ENCODE peak calls at places on chromosomes 1 and 21, in ten cellular contexts. O is T-helper 17 cell; Q is hepatocyte; Z is endodermal cell; S is SK-N-SH; Y is adrenal gland; T is transverse colon; E is prostate gland; G is CD8-positive, alpha-beta T cell; U is tibial nerve. N is an unnamed sample. For H3K9me3, the result is how much of the 10 kb centered on the place peaks cover.

GRCh38 chr1:26323382-26323781 is 5.6 kb downstream of the CD52 start:
- DNase-seq in O (no peak), Q (no peak), Z (no peak), S (no peak), Y (no peak), T (no peak), E (no peak), G (no peak), U (no peak), N (no peak)

GRCh38 chr1:212565079-212565478 is 43.5 kb upstream of the ATF3 start:
- DNase-seq in O (no peak), Q (no peak), Z (no peak), S (no peak), Y (no peak), T (no peak), E (no peak), G (no peak), U (no peak), N (no peak)

GRCh38 chr1:63010898-63011660 is 227.1 kb downstream of the ATG4C start:
- DNase-seq in O (no peak), Q (no peak), Z (no peak), S (no peak), Y (no peak), T (no peak), E (no peak), G (no peak), U (no peak), N (no peak)

GRCh38 chr1:232921416-232921815 is 29.0 kb upstream of the NTPCR start:
- DNase-seq in O (no peak), Q (no peak), Z (no peak), S (no peak), Y (no peak), T (no peak), E (no peak), G (no peak), U (no peak), N (no peak)

GRCh38 chr1:193884848-193885558 is 698.6 kb upstream of the B3GALT2 start:
- DNase-seq in O (no peak), Q (no peak), Z (peak), S (no peak), Y (no peak), T (no peak), E (no peak), G (no peak), U (no peak), N (peak)

GRCh38 chr1:19476440-19477190 is 8.7 kb downstream of the CAPZB start:
- DNase-seq in O (peak), Q (no peak), Z (no peak), S (no peak), Y (peak), T (no peak), E (no peak), G (peak), U (no peak), N (no peak)

GRCh38 chr21:17466166-17466565 is 46.7 kb upstream of the CXADR start:
- DNase-seq in O (no peak), Q (peak), Z (no peak), S (no peak), Y (no peak), T (peak), E (no peak), G (no peak), U (no peak), N (no peak)

GRCh38 chr1:111605553-111605952 is 14.0 kb upstream of the RAP1A start:
- DNase-seq in O (no peak), Q (no peak), Z (no peak), S (no peak), Y (no peak), T (no peak), E (no peak), G (no peak), U (peak), N (no peak)

GRCh38 chr1:61282387-61282786 is 200.0 kb downstream of the NFIA start:
- DNase-seq in O (no peak), Q (no peak), Z (no peak), S (no peak), Y (no peak), T (no peak), E (no peak), G (no peak), U (no peak), N (no peak)

GRCh38 chr1:84796201-84796600 is 96.8 kb downstream of the LPAR3 start:
- DNase-seq in O (no peak), Q (no peak), Z (no peak), S (no peak), Y (peak), T (no peak), E (no peak), G (no peak), U (no peak), N (no peak)

GRCh38 chr1:116377564-116378529 is 4.8 kb downstream of the ATP1A1 start:
- DNase-seq in O (no peak), Q (peak), Z (no peak), S (peak), Y (peak), T (peak), E (peak), G (peak), U (peak), N (no peak)

GRCh38 chr1:22773981-22774471 is 63.4 kb downstream of the EPHB2 start:
- DNase-seq in O (no peak), Q (no peak), Z (no peak), S (no peak), Y (peak), T (peak), E (peak), G (no peak), U (peak), N (peak)

GRCh38 chr1:60984066-60984799 is 98.1 kb upstream of the NFIA start:
- DNase-seq in O (no peak), Q (no peak), Z (no peak), S (no peak), Y (peak), T (no peak), E (no peak), G (no peak), U (peak), N (no peak)

GRCh38 chr1:55318111-55318817 is 103.1 kb upstream of the USP24 start:
- DNase-seq in O (no peak), Q (no peak), Z (peak), S (no peak), Y (peak), T (no peak), E (no peak), G (no peak), U (no peak), N (no peak)

GRCh38 chr1:171254859-171255258 is 6.6 kb downstream of the FMO1 start:
- DNase-seq in O (no peak), Q (no peak), Z (no peak), S (no peak), Y (no peak), T (no peak), E (no peak), G (no peak), U (no peak), N (no peak)

GRCh38 chr1:30822966-30823581 is 65.5 kb upstream of the LAPTM5 start:
- DNase-seq in O (no peak), Q (no peak), Z (no peak), S (no peak), Y (no peak), T (no peak), E (no peak), G (no peak), U (no peak), N (no peak)

GRCh38 chr21:34761758-34762330 is 93.0 kb downstream of the CLIC6 start:
- DNase-seq in O (no peak), Q (no peak), Z (no peak), S (no peak), Y (no peak), T (no peak), E (no peak), G (no peak), U (no peak), N (no peak)

GRCh38 chr1:217026506-217026905 is 303.3 kb upstream of the ESRRG start:
- DNase-seq in O (no peak), Q (peak), Z (no peak), S (no peak), Y (no peak), T (no peak), E (no peak), G (no peak), U (no peak), N (no peak)

GRCh38 chr1:5724847-5725246 is 267.4 kb downstream of the NPHP4 start:
- DNase-seq in O (no peak), Q (no peak), Z (no peak), S (no peak), Y (no peak), T (no peak), E (no peak), G (no peak), U (no peak), N (peak)

GRCh38 chr1:153929981-153930948 is 7.5 kb upstream of the GATAD2B start:
- DNase-seq in O (no peak), Q (no peak), Z (no peak), S (peak), Y (no peak), T (no peak), E (no peak), G (no peak), U (no peak), N (peak)

GRCh38 chr1:58841455-58841854 is 57.6 kb upstream of the JUN start:
- DNase-seq in O (peak), Q (no peak), Z (peak), S (no peak), Y (no peak), T (peak), E (no peak), G (no peak), U (no peak), N (no peak)

GRCh38 chr1:93142161-93142560 is 38.1 kb downstream of the TMED5 start:
- DNase-seq in O (no peak), Q (no peak), Z (no peak), S (no peak), Y (no peak), T (no peak), E (no peak), G (no peak), U (no peak), N (no peak)

GRCh38 chr1:2837823-2838222 is 36.3 kb upstream of the TTC34 start:
- DNase-seq in O (no peak), Q (no peak), Z (no peak), S (no peak), Y (no peak), T (no peak), E (no peak), G (no peak), U (no peak), N (no peak)

GRCh38 chr1:2837316-2837715 is 35.8 kb upstream of the TTC34 start:
- DNase-seq in O (no peak), Q (no peak), Z (no peak), S (no peak), Y (no peak), T (no peak), E (no peak), G (no peak), U (no peak), N (peak)

GRCh38 chr1:2834741-2835564 is 33.5 kb upstream of the TTC34 start:
- DNase-seq in O (no peak), Q (no peak), Z (no peak), S (no peak), Y (no peak), T (no peak), E (no peak), G (no peak), U (no peak), N (peak)

GRCh38 chr1:2835650-2836159 is 34.2 kb upstream of the TTC34 start:
- DNase-seq in O (no peak), Q (no peak), Z (no peak), S (no peak), Y (no peak), T (no peak), E (no peak), G (no peak), U (no peak), N (no peak)

GRCh38 chr1:2836333-2836970 is 35.0 kb upstream of the TTC34 start:
- DNase-seq in O (no peak), Q (no peak), Z (no peak), S (no peak), Y (no peak), T (no peak), E (no peak), G (no peak), U (no peak), N (peak)
- H3K9me3 ChIP-seq in O (under half), Q (under half), Z (under half), S (under half), Y (under half), T (under half), E (under half), G (under half), U (under half), N (under half)

GRCh38 chr1:248589334-248589733 is 8.2 kb downstream of the OR2T10 start:
- DNase-seq in O (no peak), Q (no peak), Z (no peak), S (no peak), Y (no peak), T (no peak), E (no peak), G (no peak), U (no peak), N (no peak)

GRCh38 chr1:248590055-248590454 is 7.4 kb downstream of the OR2T10 start:
- DNase-seq in O (no peak), Q (no peak), Z (no peak), S (no peak), Y (no peak), T (no peak), E (no peak), G (no peak), U (no peak), N (peak)

DNA sequence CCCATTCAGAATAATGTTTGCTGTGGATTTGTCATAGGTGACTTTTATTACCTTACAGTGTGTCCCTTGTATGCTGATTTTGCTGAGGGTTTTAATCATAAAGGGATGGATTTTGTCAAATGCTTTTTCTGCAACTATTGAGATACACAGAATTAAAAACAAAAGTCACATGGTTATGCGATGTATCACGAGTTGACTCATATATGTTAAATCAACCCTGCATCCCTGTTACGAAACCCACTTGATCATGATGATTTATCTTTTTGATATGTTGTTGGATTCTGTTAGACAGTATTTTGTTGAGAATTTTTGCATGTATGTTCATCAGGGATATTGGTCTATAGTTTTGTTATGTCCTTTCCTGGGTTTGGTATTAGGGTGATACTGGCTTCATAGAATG is 10.7 kb upstream of the OR2T34 start:
- DNase-seq in O (no peak), Q (no peak), Z (no peak), S (no peak), Y (no peak), T (no peak), E (no peak), G (no peak), U (no peak), N (no peak)
- H3K9me3 ChIP-seq in O (under half), Q (under half), Z (half or more), S (under half), Y (under half), T (under half), E (under half), G (under half), U (under half), N (under half)

DNA sequence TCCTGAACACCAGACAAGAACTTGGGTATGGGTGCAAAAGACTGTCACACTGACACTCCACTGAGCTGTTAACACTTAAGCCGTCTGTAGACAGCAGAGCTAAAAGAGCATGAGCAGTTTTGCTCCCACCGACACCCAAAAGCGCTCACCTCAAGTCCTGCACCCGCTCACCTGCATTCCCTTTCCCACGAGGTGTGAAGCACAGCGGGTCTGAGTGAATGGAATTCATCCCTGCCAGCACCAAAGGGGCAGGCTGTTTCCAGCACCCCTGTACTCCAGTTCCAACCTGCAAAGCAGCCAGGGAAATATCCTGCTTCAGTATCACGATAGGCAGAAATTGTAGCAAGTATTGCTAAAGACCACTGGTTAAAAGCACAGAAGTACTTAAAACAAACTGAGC is 28.8 kb downstream of the KRTAP21-3 start:
- DNase-seq in O (no peak), Q (no peak), Z (peak), S (no peak), Y (no peak), T (no peak), E (no peak), G (no peak), U (no peak), N (no peak)
- H3K9me3 ChIP-seq in O (under half), Q (under half), Z (under half), S (under half), Y (under half), T (under half), E (under half), G (under half), U (under half), N (under half)

GRCh38 chr1:246987083-246987690 is 20.7 kb downstream of the ZNF695 start:
- DNase-seq in O (no peak), Q (no peak), Z (no peak), S (no peak), Y (no peak), T (no peak), E (no peak), G (no peak), U (no peak), N (no peak)

GRCh38 chr1:246988316-246988715 is 19.5 kb downstream of the ZNF695 start:
- DNase-seq in O (no peak), Q (no peak), Z (no peak), S (no peak), Y (no peak), T (no peak), E (no peak), G (no peak), U (no peak), N (no peak)

DNA sequence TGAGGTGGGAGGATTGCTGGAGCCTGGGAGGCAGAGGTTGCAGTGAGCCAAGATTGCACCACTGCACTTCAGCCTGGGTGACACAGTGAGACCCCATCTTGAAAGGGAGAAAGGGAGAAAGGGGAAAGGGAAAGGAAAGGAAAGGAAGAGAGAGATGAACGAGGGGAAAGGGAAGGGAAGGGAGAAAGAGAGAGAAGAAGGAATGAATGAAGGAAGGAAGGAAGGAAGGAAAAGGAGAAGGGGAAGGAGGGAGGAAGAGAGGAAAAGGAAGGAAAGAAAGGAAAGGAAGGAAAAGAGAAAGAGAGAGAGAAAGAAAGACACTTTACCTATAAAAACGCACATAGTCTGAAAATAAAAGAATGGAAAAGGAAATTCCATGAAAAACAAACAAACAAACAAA is 18.0 kb downstream of the ZNF695 start:
- DNase-seq in O (no peak), Q (no peak), Z (no peak), S (no peak), Y (no peak), T (no peak), E (no peak), G (no peak), U (no peak), N (no peak)
- H3K9me3 ChIP-seq in O (under half), Q (under half), Z (half or more), S (under half), Y (under half), T (half or more), E (under half), G (under half), U (under half), N (under half)

GRCh38 chr21:20311388-20311787 is 686.8 kb upstream of the NCAM2 start:
- DNase-seq in O (no peak), Q (no peak), Z (no peak), S (no peak), Y (no peak), T (no peak), E (no peak), G (no peak), U (no peak), N (no peak)

GRCh38 chr21:20313013-20313412 is 685.2 kb upstream of the NCAM2 start:
- DNase-seq in O (no peak), Q (no peak), Z (no peak), S (no peak), Y (no peak), T (no peak), E (no peak), G (no peak), U (no peak), N (no peak)

GRCh38 chr21:20306836-20307235 is 691.4 kb upstream of the NCAM2 start:
- DNase-seq in O (no peak), Q (no peak), Z (no peak), S (no peak), Y (no peak), T (no peak), E (no peak), G (no peak), U (no peak), N (no peak)

GRCh38 chr21:20308586-20308985 is 689.6 kb upstream of the NCAM2 start:
- DNase-seq in O (no peak), Q (no peak), Z (no peak), S (no peak), Y (no peak), T (no peak), E (no peak), G (no peak), U (no peak), N (no peak)
- H3K9me3 ChIP-seq in O (under half), Q (under half), Z (under half), S (under half), Y (under half), T (under half), E (under half), G (under half), U (under half), N (under half)

GRCh38 chr1:248753715-248754280 is 1.8 kb downstream of the LYPD8 start:
- DNase-seq in O (no peak), Q (no peak), Z (no peak), S (no peak), Y (no peak), T (no peak), E (no peak), G (no peak), U (no peak), N (no peak)
- H3K9me3 ChIP-seq in O (under half), Q (under half), Z (half or more), S (under half), Y (under half), T (under half), E (under half), G (under half), U (under half), N (under half)

GRCh38 chr1:152747831-152748230 is 10.0 kb upstream of the KPRP start:
- DNase-seq in O (no peak), Q (no peak), Z (no peak), S (no peak), Y (no peak), T (no peak), E (no peak), G (no peak), U (no peak), N (no peak)
- H3K9me3 ChIP-seq in O (under half), Q (under half), Z (half or more), S (under half), Y (under half), T (under half), E (under half), G (under half), U (under half), N (under half)

DNA sequence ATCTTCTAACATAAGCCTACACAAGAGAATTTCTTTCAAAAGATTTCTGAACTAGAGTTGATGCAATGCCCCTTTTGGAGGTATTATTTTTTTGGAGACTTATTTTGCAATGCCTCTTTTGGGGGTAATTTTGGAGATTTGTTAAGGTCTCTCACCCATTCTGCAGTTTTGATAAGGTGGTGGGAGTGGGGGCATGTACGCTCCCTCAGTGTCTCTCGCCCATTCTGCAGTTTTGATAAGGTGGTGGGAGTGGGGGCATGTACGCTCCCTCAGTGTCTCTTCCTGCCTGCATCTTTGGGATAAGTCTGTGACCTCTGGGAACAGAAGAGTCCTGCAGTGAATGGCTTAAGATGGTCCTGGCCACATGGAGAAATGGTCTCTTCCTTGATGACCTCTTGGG is 312.2 kb downstream of the ZP4 start:
- DNase-seq in O (no peak), Q (no peak), Z (no peak), S (no peak), Y (no peak), T (no peak), E (no peak), G (no peak), U (no peak), N (no peak)
- H3K9me3 ChIP-seq in O (under half), Q (under half), Z (under half), S (under half), Y (under half), T (under half), E (under half), G (under half), U (under half), N (under half)

GRCh38 chr21:25036775-25037174 is 570.5 kb downstream of the MRPL39 start:
- DNase-seq in O (no peak), Q (no peak), Z (no peak), S (no peak), Y (no peak), T (no peak), E (no peak), G (no peak), U (no peak), N (no peak)

GRCh38 chr21:25029580-25029979 is 577.7 kb downstream of the MRPL39 start:
- DNase-seq in O (no peak), Q (no peak), Z (no peak), S (no peak), Y (no peak), T (no peak), E (no peak), G (no peak), U (no peak), N (no peak)

GRCh38 chr21:25031750-25032149 is 575.5 kb downstream of the MRPL39 start:
- DNase-seq in O (no peak), Q (no peak), Z (no peak), S (no peak), Y (no peak), T (no peak), E (no peak), G (no peak), U (no peak), N (no peak)
- H3K9me3 ChIP-seq in O (under half), Q (under half), Z (under half), S (under half), Y (under half), T (under half), E (under half), G (under half), U (under half), N (under half)